ENCODE peak calls at places on chromosomes 7 and 10, in six cellular contexts. C is CD4-positive, alpha-beta memory T cell; T is NB4; Z is hepatic stellate cell; S is T-cell; X is substantia nigra. E is an unnamed sample.

GRCh38 chr7:9102846-9103245 is 669.4 kb downstream of the NXPH1 start:
- DNase-seq in C (no peak), T (no peak), Z (no peak), S (no peak), X (no peak), E (no peak)

GRCh38 chr7:149666360-149666905 is 107.0 kb downstream of the ZNF467 start:
- DNase-seq in C (no peak), T (no peak), Z (no peak), S (no peak), X (no peak), E (no peak)

GRCh38 chr10:84296071-84296981 is 32.1 kb upstream of the CCSER2 start:
- DNase-seq in C (no peak), T (no peak), Z (peak; percentile 81), S (no peak), X (no peak), E (no peak)

GRCh38 chr7:73611017-73611555 is 13.2 kb downstream of the MLXIPL start:
- DNase-seq in C (no peak), T (no peak), Z (no peak), S (no peak), X (no peak), E (no peak)

GRCh38 chr7:135672560-135673359 is 10.4 kb downstream of the STMP1 start:
- DNase-seq in C (no peak), T (peak; percentile 68), Z (peak; percentile 64), S (no peak), X (peak; percentile 6), E (peak; percentile 64)

GRCh38 chr7:25564980-25565379 is 336.7 kb upstream of the NPVF start:
- DNase-seq in C (no peak), T (no peak), Z (no peak), S (no peak), X (no peak), E (no peak)

GRCh38 chr7:44309271-44310091 is 15.9 kb downstream of the CAMK2B start:
- DNase-seq in C (peak; percentile 13), T (peak; percentile 45), Z (peak; percentile 78), S (peak; percentile 28), X (peak; percentile 63), E (peak; percentile 58)

GRCh38 chr7:21028186-21028989 is 241.7 kb upstream of the SP8 start:
- DNase-seq in C (no peak), T (peak; percentile 64), Z (no peak), S (no peak), X (no peak), E (no peak)

GRCh38 chr7:33719059-33719581 is 186.2 kb upstream of the BMPER start:
- DNase-seq in C (no peak), T (no peak), Z (no peak), S (no peak), X (peak; percentile 6), E (no peak)

GRCh38 chr7:94008537-94008936 is 4.4 kb upstream of the BET1 start:
- DNase-seq in C (no peak), T (no peak), Z (no peak), S (no peak), X (no peak), E (no peak)

GRCh38 chr10:86222687-86223086 is 143.9 kb downstream of the GRID1 start:
- DNase-seq in C (no peak), T (no peak), Z (no peak), S (no peak), X (no peak), E (no peak)

GRCh38 chr7:27662490-27663205 is at the start of gene HIBADH:
- DNase-seq in C (peak; percentile 98), T (peak; percentile 100), Z (peak; percentile 99), S (peak; percentile 98), X (peak; percentile 98), E (peak; percentile 97)

GRCh38 chr10:48455055-48455391 is 148.5 kb downstream of the MAPK8 start:
- DNase-seq in C (no peak), T (no peak), Z (no peak), S (no peak), X (no peak), E (no peak)

GRCh38 chr7:52634996-52635395 is 400.4 kb upstream of the POM121L12 start:
- DNase-seq in C (no peak), T (no peak), Z (no peak), S (no peak), X (no peak), E (no peak)

GRCh38 chr10:5570007-5570655 is 45.4 kb downstream of the CALML3 start:
- DNase-seq in C (no peak), T (no peak), Z (no peak), S (no peak), X (no peak), E (no peak)

E was measured in K562.